ENCODE peak calls at places on chromosomes 7 and 10, in four cellular contexts. T is GM12878, D is HepG2, R is K562. C is an unnamed sample.

GRCh38 chr7:681551-682307 is 44.8 kb upstream of the DNAAF5 start:
- DNase-seq in T (no peak), D (no peak), R (no peak), C (no peak)

GRCh38 chr10:113021268-113022028 is 71.4 kb downstream of the TCF7L2 start:
- DNase-seq in T (no peak), D (no peak), R (no peak), C (no peak)

GRCh38 chr7:106584914-106585759 is 75.8 kb downstream of the CCDC71L start:
- DNase-seq in T (no peak), D (no peak), R (no peak), C (no peak)

GRCh38 chr7:150429699-150430098 is 20.7 kb upstream of the GIMAP8 start:
- DNase-seq in T (no peak), D (no peak), R (no peak), C (no peak)

GRCh38 chr10:27819781-27820531 is 74.3 kb upstream of the MKX start:
- DNase-seq in T (no peak), D (peak), R (no peak), C (no peak)

GRCh38 chr10:103895458-103896186 is 22.4 kb downstream of the STN1 start:
- DNase-seq in T (no peak), D (no peak), R (no peak), C (no peak)

GRCh38 chr10:4351723-4352565 is 474.1 kb upstream of the AKR1E2 start:
- DNase-seq in T (no peak), D (no peak), R (no peak), C (no peak)

GRCh38 chr7:130145424-130146106 is 59.6 kb downstream of the TMEM209 start:
- DNase-seq in T (no peak), D (no peak), R (no peak), C (no peak)

GRCh38 chr7:117975436-117975835 is 102.2 kb upstream of the CTTNBP2 start:
- DNase-seq in T (no peak), D (no peak), R (no peak), C (no peak)

GRCh38 chr10:1316806-1317131 is 260.6 kb downstream of the WDR37 start:
- DNase-seq in T (no peak), D (no peak), R (no peak), C (no peak)

GRCh38 chr10:1311707-1312106 is 255.5 kb downstream of the WDR37 start:
- DNase-seq in T (no peak), D (no peak), R (no peak), C (no peak)

GRCh38 chr10:1320739-1321331 is 264.6 kb downstream of the WDR37 start:
- DNase-seq in T (no peak), D (no peak), R (no peak), C (no peak)

DNA sequence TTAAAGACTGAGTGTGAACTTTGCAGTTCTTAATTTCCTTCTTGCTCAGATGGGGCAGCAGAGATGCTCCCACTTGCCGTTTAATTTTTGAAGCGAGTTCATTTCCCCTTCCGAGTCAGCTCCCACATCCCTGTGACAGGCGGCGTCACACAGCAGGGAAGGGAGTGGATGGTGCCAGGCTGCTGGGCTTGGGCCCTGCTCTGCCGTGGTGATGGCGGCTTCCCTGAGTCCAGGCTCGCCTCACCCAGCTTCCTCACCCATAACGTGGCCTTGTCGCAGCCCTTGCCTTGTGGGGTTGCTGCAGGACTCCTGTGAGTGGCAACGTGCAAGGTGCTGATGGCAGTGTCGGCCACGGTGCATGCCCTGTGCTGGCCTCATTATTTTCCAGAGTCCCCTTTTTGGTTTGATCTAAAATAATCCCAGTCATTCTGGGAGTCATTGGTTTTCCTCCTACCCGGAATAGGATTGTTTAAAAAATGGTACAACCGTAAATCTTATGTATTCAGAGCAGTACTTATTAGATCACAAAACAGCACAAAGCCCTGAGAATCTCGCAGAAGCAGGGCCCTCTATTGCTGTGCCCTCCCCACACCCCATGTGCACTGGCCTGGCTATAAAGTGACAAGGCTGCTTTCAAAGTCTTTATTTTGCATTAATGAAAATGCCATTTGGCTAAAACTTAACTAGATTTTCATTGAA is 260.1 kb downstream of the WDR37 start:
- DNase-seq in T (no peak), D (no peak), R (no peak), C (no peak)
- TF ChIP-seq MXI1 in T (no peak), D (no peak), R (no peak), C (no peak)

GRCh38 chr10:22058195-22058594 is 54.7 kb upstream of the DNAJC1 start:
- DNase-seq in T (no peak), D (no peak), R (no peak), C (no peak)
- TF ChIP-seq SIN3A in T (no peak), D (no peak), R (no peak), C (no peak)

DNA sequence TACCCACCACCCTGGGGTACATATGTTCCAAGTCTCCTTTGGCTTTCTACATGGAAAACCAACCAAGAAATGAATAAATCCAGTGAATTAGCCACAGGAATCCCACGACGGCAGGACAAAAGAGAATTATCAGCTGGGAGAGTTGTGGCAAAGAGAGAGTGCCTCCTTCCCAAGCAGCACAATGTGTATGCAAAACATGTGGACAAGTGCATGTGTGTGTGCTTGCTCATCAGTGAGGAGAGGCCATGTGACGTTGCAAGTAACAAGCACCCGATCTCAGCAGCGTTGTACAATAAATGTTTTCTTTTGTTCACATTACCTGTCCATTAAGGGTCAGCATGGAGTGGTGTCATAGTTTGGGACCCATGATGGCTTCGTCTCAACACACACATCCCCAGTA is 50.0 kb upstream of the EMX2 start:
- DNase-seq in T (no peak), D (no peak), R (no peak), C (no peak)
- TF ChIP-seq SMC3 in T (no peak), D (no peak), R (no peak), C (no peak)

GRCh38 chr7:133973710-133974109 is 153.4 kb upstream of the LRGUK start:
- DNase-seq in T (no peak), D (no peak), R (no peak), C (no peak)

GRCh38 chr7:133978502-133979295 is 148.4 kb upstream of the LRGUK start:
- DNase-seq in T (no peak), D (no peak), R (no peak), C (no peak)

GRCh38 chr7:133977409-133978274 is 149.5 kb upstream of the LRGUK start:
- DNase-seq in T (no peak), D (no peak), R (no peak), C (no peak)

GRCh38 chr7:133975130-133975529 is 152.0 kb upstream of the LRGUK start:
- DNase-seq in T (no peak), D (no peak), R (no peak), C (peak)

DNA sequence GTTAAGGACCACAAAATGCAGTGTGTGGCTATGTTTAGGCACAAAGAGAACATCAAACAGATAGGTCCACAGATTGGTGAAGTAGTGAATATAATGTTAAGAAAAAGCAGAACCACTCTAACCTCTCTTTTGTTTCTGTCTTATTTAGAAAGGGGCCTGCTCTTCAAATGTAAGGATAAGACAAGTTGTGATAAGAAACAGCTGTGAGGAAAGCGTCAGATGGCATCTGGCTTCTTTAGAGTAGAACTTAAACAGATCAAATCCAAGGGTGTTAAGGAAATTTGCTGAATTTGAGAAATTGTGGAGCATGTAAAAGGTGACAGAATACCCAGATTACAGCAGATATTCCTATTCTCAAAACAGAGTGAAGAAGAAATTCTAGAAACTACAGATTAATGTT is 151.0 kb upstream of the LRGUK start:
- DNase-seq in T (no peak), D (no peak), R (no peak), C (no peak)
- TF ChIP-seq MXI1 in T (no peak), D (no peak), R (no peak), C (no peak)

GRCh38 chr10:87591589-87591886 is 68.1 kb upstream of the PAPSS2 start:
- DNase-seq in T (no peak), D (no peak), R (no peak), C (no peak)

GRCh38 chr10:87590705-87591588 is 68.7 kb upstream of the PAPSS2 start:
- DNase-seq in T (no peak), D (peak), R (no peak), C (no peak)

GRCh38 chr10:87589653-87590052 is 70.0 kb upstream of the PAPSS2 start:
- DNase-seq in T (no peak), D (peak), R (no peak), C (no peak)

DNA sequence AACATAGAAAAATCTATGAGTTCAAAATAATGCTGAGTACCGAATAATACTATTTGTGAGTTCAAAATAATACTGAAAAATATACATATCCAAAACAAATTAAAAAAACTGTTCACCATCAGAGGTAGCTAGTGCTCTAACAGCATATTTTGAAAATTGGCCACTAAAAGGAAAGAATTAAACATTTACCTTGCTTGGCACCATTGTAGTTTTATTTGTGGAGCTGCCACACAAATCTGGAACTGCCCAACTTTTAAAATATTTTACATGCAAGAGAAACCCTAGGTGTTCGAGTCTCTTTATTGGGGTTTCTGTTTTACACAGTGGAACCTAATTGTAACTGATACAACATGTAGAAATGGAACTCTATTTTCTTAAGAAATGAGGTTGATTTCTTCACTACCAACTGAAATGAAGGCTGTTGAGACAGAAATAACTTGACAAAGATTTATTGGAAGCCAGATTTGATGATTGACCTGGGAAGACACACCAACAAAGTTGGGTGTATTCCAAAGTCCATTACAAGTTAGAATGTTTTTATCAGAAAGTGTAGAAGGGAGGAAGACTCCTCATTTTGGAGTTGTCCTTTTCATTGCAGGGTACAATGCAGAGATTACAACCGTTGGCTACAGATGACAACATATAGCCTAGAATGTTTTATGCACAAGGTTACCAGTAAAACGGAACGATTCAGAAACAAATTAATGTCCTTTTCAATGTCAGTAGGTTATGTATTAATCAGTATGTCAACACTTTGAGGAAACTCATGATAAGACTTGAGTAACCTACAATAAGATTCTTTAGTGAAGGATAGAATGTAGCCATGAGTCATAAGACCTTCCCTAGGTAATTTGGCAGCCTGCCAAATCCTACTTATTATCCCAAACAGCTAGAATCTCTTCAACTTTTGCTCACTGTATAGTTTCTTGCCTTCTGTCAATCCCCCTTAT is 73.8 kb upstream of the PAPSS2 start:
- DNase-seq in T (no peak), D (peak), R (no peak), C (no peak)
- TF ChIP-seq SIN3A in T (no peak), D (no peak), R (no peak), C (no peak)

C was measured in SK-N-SH.